ENCODE peak calls at places on chromosomes 11 and 22, in seven cellular contexts. H is esophagus squamous epithelium, J is Peyer's patch, N is adrenal gland, Z is H54, C is spleen, Y is tibial nerve. P is an unnamed sample.

GRCh38 chr11:29432719-29433325 is 584.0 kb downstream of the KCNA4 start:
- DNase-seq in H (no peak), J (no peak), N (no peak), Z (peak; percentile 10), C (no peak), Y (no peak), P (peak; percentile 11)

GRCh38 chr22:29958170-29958569 is 75.2 kb downstream of the MTMR3 start:
- DNase-seq in H (no peak), J (no peak), N (no peak), Z (no peak), C (no peak), Y (no peak), P (no peak)

GRCh38 chr11:68118753-68119448 is 2.3 kb downstream of the CHKA start:
- DNase-seq in H (no peak), J (no peak), N (peak; percentile 45), Z (no peak), C (no peak), Y (no peak), P (peak; percentile 51)

GRCh38 chr22:48758021-48758561 is 1069.6 kb downstream of the BRD1 start:
- DNase-seq in H (no peak), J (peak; percentile 24), N (peak; percentile 7), Z (no peak), C (peak; percentile 42), Y (peak; percentile 10), P (no peak)

GRCh38 chr11:32893947-32894827 is 1.6 kb downstream of the QSER1 start:
- DNase-seq in H (no peak), J (no peak), N (peak; percentile 38), Z (peak; percentile 76), C (no peak), Y (no peak), P (peak; percentile 65)

GRCh38 chr11:61071880-61072279 is 30.4 kb upstream of the CD5 start:
- DNase-seq in H (no peak), J (no peak), N (no peak), Z (no peak), C (no peak), Y (no peak), P (no peak)

GRCh38 chr11:128508785-128509518 is 78.4 kb downstream of the ETS1 start:
- DNase-seq in H (no peak), J (no peak), N (no peak), Z (no peak), C (no peak), Y (no peak), P (no peak)

GRCh38 chr11:17314232-17314547 is 37.4 kb upstream of the NCR3LG1 start:
- DNase-seq in H (no peak), J (no peak), N (no peak), Z (peak; percentile 26), C (no peak), Y (no peak), P (no peak)

GRCh38 chr11:114821626-114822025 is 143.3 kb downstream of the NXPE2 start:
- DNase-seq in H (no peak), J (no peak), N (peak; percentile 72), Z (no peak), C (no peak), Y (no peak), P (no peak)

GRCh38 chr11:73139476-73140198 is 2.5 kb downstream of the FCHSD2 start:
- DNase-seq in H (no peak), J (no peak), N (no peak), Z (no peak), C (no peak), Y (no peak), P (no peak)

DNA sequence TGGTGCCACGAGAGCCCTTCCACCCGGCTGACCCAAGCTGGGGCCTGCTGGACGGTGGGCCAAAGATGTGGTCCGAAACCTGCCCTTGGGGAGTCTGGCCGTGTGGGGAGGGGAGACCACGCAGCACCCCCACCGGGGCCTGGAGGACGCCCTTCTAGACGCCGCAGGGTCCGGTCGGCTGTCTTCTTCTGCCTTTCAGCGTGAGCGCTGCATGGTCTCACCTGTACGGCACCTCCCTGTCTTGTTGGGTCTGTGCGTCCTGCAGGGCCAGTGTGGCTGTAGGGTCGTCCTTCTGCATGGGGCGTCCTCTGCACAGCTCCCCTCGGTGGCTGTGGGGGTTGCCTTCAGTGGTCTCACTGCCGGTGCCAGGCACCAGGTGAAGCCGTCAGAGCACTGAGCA is 2.8 kb downstream of the BRSK2 start:
- DNase-seq in H (no peak), J (no peak), N (no peak), Z (no peak), C (no peak), Y (no peak), P (no peak)
- TF ChIP-seq POLR2A in H (no peak), J (no peak), N (no peak), Z (no peak), C (no peak), Y (no peak), P (no peak)

DNA sequence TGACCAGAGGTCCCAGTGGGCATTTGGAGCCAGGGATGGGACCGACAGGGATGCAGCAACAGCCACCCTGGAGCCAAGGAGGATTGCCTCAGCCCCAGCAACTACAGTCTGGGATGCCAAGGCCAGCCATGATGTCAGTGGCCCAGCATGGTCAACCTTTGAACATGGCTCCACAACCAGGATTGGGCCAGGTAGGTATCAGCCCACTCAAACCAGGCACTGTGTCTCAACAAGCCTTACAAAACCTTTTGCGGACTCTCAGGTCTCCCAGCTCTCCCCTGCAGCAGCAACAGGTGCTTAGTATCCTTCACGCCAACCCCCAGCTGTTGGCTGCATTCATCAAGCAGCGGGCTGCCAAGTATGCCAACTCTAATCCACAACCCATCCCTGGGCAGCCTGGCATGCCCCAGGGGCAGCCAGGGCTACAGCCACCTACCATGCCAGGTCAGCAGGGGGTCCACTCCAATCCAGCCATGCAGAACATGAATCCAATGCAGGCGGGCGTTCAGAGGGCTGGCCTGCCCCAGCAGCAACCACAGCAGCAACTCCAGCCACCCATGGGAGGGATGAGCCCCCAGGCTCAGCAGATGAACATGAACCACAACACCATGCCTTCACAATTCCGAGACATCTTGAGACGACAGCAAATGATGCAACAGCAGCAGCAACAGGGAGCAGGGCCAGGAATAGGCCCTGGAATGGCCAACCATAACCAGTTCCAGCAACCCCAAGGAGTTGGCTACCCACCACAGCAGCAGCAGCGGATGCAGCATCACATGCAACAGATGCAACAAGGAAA is 27.3 kb upstream of the L3MBTL2 start:
- DNase-seq in H (no peak), J (no peak), N (no peak), Z (no peak), C (no peak), Y (no peak), P (no peak)
- TF ChIP-seq POLR2A in H (no peak), J (no peak), N (no peak), Z (no peak), C (no peak), Y (no peak), P (no peak)

GRCh38 chr22:45285431-45286058 is 796 bp downstream of the UPK3A start:
- DNase-seq in H (no peak), J (no peak), N (no peak), Z (no peak), C (no peak), Y (no peak), P (no peak)

GRCh38 chr22:45290410-45290936 is 5.7 kb downstream of the UPK3A start:
- DNase-seq in H (no peak), J (peak; percentile 74), N (no peak), Z (no peak), C (no peak), Y (no peak), P (no peak)

GRCh38 chr22:45291061-45291930 is 6.5 kb downstream of the UPK3A start:
- DNase-seq in H (no peak), J (no peak), N (no peak), Z (no peak), C (no peak), Y (no peak), P (no peak)

GRCh38 chr22:45284705-45285305 is at the start of gene UPK3A:
- DNase-seq in H (no peak), J (peak; percentile 89), N (peak; percentile 67), Z (no peak), C (peak; percentile 94), Y (no peak), P (peak; percentile 32)

DNA sequence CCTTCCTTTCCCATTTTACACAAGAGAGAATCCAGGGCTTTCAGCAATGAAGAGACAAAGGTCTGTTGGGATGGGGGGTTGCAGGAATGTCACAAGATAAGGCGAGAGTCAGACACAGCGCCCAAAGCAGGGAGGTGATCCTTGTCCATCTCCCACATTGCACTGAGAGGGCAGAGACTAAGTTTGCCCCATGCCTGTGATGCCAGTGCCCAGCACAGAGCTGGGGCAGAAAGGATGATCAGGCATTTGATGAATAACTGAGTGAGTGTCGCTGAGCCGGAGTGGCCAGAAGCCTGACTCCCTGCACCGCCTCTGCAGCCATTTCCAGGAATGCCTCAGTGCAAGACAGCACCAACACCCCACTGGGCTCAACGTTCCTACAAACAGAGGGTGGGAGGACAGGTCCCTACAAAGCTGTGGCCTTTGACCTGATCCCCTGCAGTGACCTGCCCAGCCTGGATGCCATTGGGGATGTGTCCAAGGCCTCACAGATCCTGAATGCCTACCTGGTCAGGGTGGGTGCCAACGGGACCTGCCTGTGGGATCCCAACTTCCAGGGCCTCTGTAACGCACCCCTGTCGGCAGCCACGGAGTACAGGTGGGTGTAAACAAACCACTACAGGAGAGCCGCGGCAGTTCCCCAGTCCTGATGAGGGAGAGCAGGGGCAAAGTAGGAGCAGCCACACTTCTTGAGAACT is 2.3 kb downstream of the UPK3A start:
- DNase-seq in H (no peak), J (no peak), N (no peak), Z (no peak), C (no peak), Y (no peak), P (no peak)
- TF ChIP-seq POLR2A in H (no peak), J (no peak), N (no peak), Z (no peak), C (no peak), Y (no peak), P (no peak)

GRCh38 chr22:44002324-44002723 is 21.8 kb upstream of the PARVB start:
- DNase-seq in H (no peak), J (peak; percentile 16), N (no peak), Z (no peak), C (no peak), Y (no peak), P (no peak)

GRCh38 chr22:44003016-44003775 is 20.9 kb upstream of the PARVB start:
- DNase-seq in H (no peak), J (no peak), N (peak; percentile 45), Z (no peak), C (no peak), Y (no peak), P (no peak)

GRCh38 chr22:44000123-44000522 is 24.0 kb upstream of the PARVB start:
- DNase-seq in H (no peak), J (no peak), N (no peak), Z (no peak), C (no peak), Y (no peak), P (no peak)

GRCh38 chr22:44005524-44005923 is 18.6 kb upstream of the PARVB start:
- DNase-seq in H (no peak), J (no peak), N (no peak), Z (no peak), C (no peak), Y (no peak), P (no peak)

DNA sequence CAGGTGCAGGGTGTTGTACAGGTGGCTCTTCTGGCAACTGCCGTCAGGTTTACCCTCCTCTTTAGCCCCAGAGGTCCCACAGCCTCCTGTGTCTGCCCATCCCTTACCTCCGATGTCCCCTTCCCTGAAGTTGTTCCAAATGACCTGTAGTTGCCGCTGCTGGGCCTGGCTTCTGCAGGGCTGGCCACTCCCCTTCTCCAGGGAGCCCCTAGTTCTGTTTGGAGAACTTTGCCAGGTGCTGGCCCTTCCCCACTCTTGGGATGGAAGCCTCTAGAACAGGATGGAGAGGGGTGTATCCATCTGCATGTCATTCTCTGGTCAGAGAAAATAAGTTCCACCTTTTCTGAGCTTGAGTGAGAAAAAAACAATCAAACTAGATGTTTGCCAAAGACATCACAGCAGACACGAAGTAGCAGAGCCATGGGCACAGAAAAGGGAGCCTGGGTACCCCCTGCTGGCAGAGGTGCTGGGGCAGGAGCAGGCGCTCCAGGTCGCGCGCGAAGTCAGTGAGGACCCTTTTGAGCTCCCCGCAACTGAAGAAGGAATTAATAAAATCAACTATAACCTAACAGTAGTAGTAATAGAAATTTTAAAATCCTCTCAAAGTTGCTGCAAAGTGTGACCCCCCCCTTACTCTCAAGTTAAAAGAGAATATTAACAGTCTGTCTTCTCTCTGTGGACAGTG is 20.2 kb upstream of the PARVB start:
- DNase-seq in H (no peak), J (no peak), N (no peak), Z (no peak), C (peak; percentile 34), Y (no peak), P (no peak)
- TF ChIP-seq POLR2A in H (no peak), J (no peak), N (no peak), Z (no peak), C (no peak), Y (no peak), P (no peak)

P was measured in erythroblast.